ENCODE peak calls at places on chromosomes 3 and 15, in ten cellular contexts. U, J, A, H, D, I, M, N, L and E are unnamed samples.
A peak's percentile ranks its signal among the peaks of the same experiment; 100 is the strongest.

GRCh38 chr3:192467230-192468186 is 259.8 kb downstream of the FGF12 start:
- DNase-seq in N (peak; percentile 31), M (peak; percentile 82), L (peak; percentile 61), A (peak; percentile 45), J (peak; percentile 47), D (no peak), I (peak; percentile 82), H (peak; percentile 73), U (peak; percentile 45), E (peak; percentile 63)

GRCh38 chr15:64459382-64459781 is 996 bp upstream of the ZNF609 start:
- DNase-seq in L (no peak), I (no peak), U (no peak), M (no peak), A (no peak), N (no peak), D (no peak), H (no peak), J (no peak), E (no peak)

GRCh38 chr3:2948882-2949281 is 161.3 kb downstream of the IL5RA start:
- DNase-seq in U (no peak), J (peak; percentile 8), D (no peak), N (no peak), I (no peak), L (no peak), A (no peak), M (no peak), H (no peak), E (no peak)

GRCh38 chr3:120506076-120506827 is 55.5 kb upstream of the FSTL1 start:
- DNase-seq in H (no peak), A (no peak), D (no peak), N (peak; percentile 79), M (peak; percentile 17), U (no peak), J (no peak), I (no peak), L (no peak), E (peak; percentile 33)

GRCh38 chr3:72105306-72105705 is 320.4 kb upstream of the PROK2 start:
- DNase-seq in H (no peak), D (no peak), U (no peak), A (no peak), I (no peak), L (no peak), N (no peak), J (no peak), M (no peak), E (no peak)

GRCh38 chr3:37661615-37662306 is 199.9 kb upstream of the CTDSPL start:
- DNase-seq in I (no peak), U (no peak), H (no peak), A (no peak), J (no peak), N (no peak), L (no peak), D (no peak), M (no peak), E (no peak)

GRCh38 chr15:94485148-94485719 is 253.9 kb downstream of the MCTP2 start:
- DNase-seq in L (no peak), M (no peak), A (no peak), N (no peak), D (no peak), J (no peak), H (no peak), I (no peak), U (no peak), E (no peak)

GRCh38 chr3:155548194-155548593 is 196.7 kb downstream of the PLCH1 start:
- DNase-seq in U (peak; percentile 21), L (no peak), H (no peak), J (no peak), M (peak; percentile 43), A (no peak), N (peak; percentile 31), I (no peak), D (no peak), E (no peak)

GRCh38 chr3:98952404-98952803 is 50.9 kb upstream of the DCBLD2 start:
- DNase-seq in I (no peak), U (no peak), M (no peak), H (no peak), L (no peak), N (no peak), D (no peak), J (peak; percentile 40), A (no peak), E (no peak)

GRCh38 chr3:122111974-122112373 is 56.8 kb downstream of the CD86 start:
- DNase-seq in I (no peak), M (no peak), H (no peak), D (no peak), N (no peak), A (no peak), U (no peak), L (no peak), J (no peak), E (no peak)

GRCh38 chr3:185732782-185733181 is 92.1 kb downstream of the IGF2BP2 start:
- DNase-seq in J (no peak), D (no peak), L (no peak), A (no peak), N (peak; percentile 89), M (peak; percentile 93), U (peak; percentile 83), I (no peak), H (no peak), E (peak; percentile 81)

GRCh38 chr3:20669675-20670074 is 483.7 kb upstream of the SGO1 start:
- DNase-seq in A (no peak), D (no peak), N (no peak), M (no peak), H (no peak), I (no peak), U (no peak), L (no peak), J (no peak), E (no peak)

GRCh38 chr15:85333132-85333831 is 47.1 kb upstream of the AKAP13 start:
- DNase-seq in M (no peak), N (peak; percentile 98), D (no peak), H (no peak), U (peak; percentile 99), A (no peak), J (no peak), L (no peak), I (no peak), E (peak; percentile 88)

GRCh38 chr3:195180490-195181106 is 90.4 kb downstream of the XXYLT1 start:
- DNase-seq in I (no peak), N (no peak), D (no peak), M (no peak), L (no peak), U (no peak), A (no peak), J (no peak), H (no peak), E (no peak)

GRCh38 chr15:67098768-67099282 is 33.4 kb downstream of the SMAD3 start:
- DNase-seq in M (no peak), N (peak; percentile 33), J (no peak), I (no peak), U (no peak), A (no peak), H (no peak), L (no peak), D (no peak), E (no peak)

GRCh38 chr3:73510784-73511183 is 114.0 kb downstream of the PDZRN3 start:
- DNase-seq in N (no peak), A (no peak), M (no peak), U (no peak), H (no peak), I (no peak), L (no peak), D (no peak), J (no peak), E (no peak)

GRCh38 chr3:148178508-148178907 is 519.2 kb upstream of the AGTR1 start:
- DNase-seq in H (no peak), J (no peak), I (peak; percentile 24), L (no peak), M (peak; percentile 7), A (no peak), N (peak; percentile 16), U (no peak), D (no peak), E (peak; percentile 43)

GRCh38 chr3:165254812-165255211 is 58.6 kb upstream of the SLITRK3 start:
- DNase-seq in U (peak; percentile 1), M (peak; percentile 69), D (no peak), A (no peak), L (no peak), H (peak; percentile 65), N (peak; percentile 34), I (peak; percentile 50), J (peak; percentile 36), E (peak; percentile 45)

GRCh38 chr3:165259518-165260193 is 63.5 kb upstream of the SLITRK3 start:
- DNase-seq in N (peak; percentile 23), D (no peak), H (no peak), M (peak; percentile 67), L (no peak), I (peak; percentile 11), U (peak; percentile 8), A (no peak), J (no peak), E (peak; percentile 33)

DNA sequence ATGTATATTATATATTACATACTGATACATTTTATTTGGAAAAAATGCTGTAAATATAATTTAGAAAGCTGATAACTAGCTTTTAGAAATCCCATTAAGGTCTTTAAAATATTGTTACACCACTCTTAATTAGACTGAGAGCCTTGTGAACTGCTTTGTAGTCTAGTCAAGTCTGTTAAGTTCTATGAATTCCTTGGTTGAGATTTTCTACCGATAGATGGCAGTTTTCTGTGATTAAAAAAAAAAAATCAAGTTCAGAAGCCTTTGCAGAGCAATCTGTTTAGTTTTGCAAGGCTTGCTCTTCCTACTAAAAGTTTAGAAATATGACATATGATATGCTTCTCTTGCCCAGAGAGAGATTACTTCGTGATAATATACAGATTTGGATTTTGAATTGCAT is 60.4 kb upstream of the SLITRK3 start:
- DNase-seq in D (no peak), N (no peak), J (no peak), I (no peak), H (no peak), L (no peak), A (no peak), U (no peak), M (peak; percentile 31), E (no peak)
- TF ChIP-seq CTCF in D (no peak), N (no peak), J (peak; percentile 23), I (no peak), H (no peak), L (no peak), A (no peak), U (no peak), M (peak; percentile 48), E (no peak)

GRCh38 chr15:75649045-75649761 is 1.5 kb downstream of the SNX33 start:
- DNase-seq in H (no peak), U (no peak), N (no peak), I (no peak), L (no peak), M (no peak), A (no peak), D (peak; percentile 78), J (no peak), E (no peak)
- H3K4me3 ChIP-seq in H (peak overlapping the region; percentile 70), U (peak overlapping the region; percentile 91), N (peak overlapping the region; percentile 86), I (peak overlapping the region; percentile 89), L (peak overlapping the region; percentile 79), M (peak overlapping the region; percentile 93), A (peak overlapping the region; percentile 67), D (peak overlapping the region; percentile 78), J (no peak overlapping the region), E (peak overlapping the region; percentile 80)

GRCh38 chr15:24068102-24068501 is 381.0 kb upstream of the NDN start:
- DNase-seq in A (peak; percentile 55), N (no peak), H (peak; percentile 8), D (peak; percentile 71), U (no peak), J (no peak), M (no peak), L (no peak), I (no peak), E (no peak)
- TF ChIP-seq CTCF in A (no peak), N (no peak), H (no peak), D (no peak), U (no peak), J (no peak), M (no peak), L (no peak), I (no peak), E (no peak)

GRCh38 chr3:126679318-126679751 is 24.4 kb upstream of the TXNRD3 start:
- DNase-seq in U (peak; percentile 69), J (peak; percentile 92), H (peak; percentile 88), M (peak; percentile 84), D (peak; percentile 94), N (peak; percentile 52), I (peak; percentile 94), A (peak; percentile 85), L (peak; percentile 71), E (peak; percentile 82)
- H3K4me3 ChIP-seq in U (no peak overlapping the region), J (peak overlapping the region; percentile 3), H (no peak overlapping the region), M (no peak overlapping the region), D (no peak overlapping the region), N (no peak overlapping the region), I (no peak overlapping the region), A (no peak overlapping the region), L (no peak overlapping the region), E (no peak overlapping the region)